ENCODE peak calls at places on chromosome 15, in seven cellular contexts. U, M, F, I, Z, H and A are unnamed samples. For H3K27me3, the result is how much of the 10 kb centered on the place peaks cover.

GRCh38 chr15:89857673-89858072 is 36.1 kb downstream of the AP3S2 start:
- DNase-seq in U (no peak), M (no peak), F (no peak), I (no peak), Z (no peak), H (peak), A (no peak)

GRCh38 chr15:78207110-78207458 is 27.3 kb downstream of the ACSBG1 start:
- DNase-seq in U (no peak), M (no peak), F (no peak), I (no peak), Z (no peak), H (no peak), A (no peak)

GRCh38 chr15:48510976-48511375 is 134.5 kb downstream of the FBN1 start:
- DNase-seq in U (no peak), M (peak), F (no peak), I (no peak), Z (no peak), H (no peak), A (no peak)

GRCh38 chr15:50059883-50060282 is 59.1 kb downstream of the ATP8B4 start:
- DNase-seq in U (no peak), M (no peak), F (no peak), I (no peak), Z (no peak), H (no peak), A (no peak)

GRCh38 chr15:98647026-98647773 is 1.1 kb upstream of the IGF1R start:
- DNase-seq in U (peak), M (peak), F (peak), I (no peak), Z (peak), H (peak), A (peak)

GRCh38 chr15:47206358-47206978 is 510.8 kb upstream of the SEMA6D start:
- DNase-seq in U (no peak), M (no peak), F (no peak), I (no peak), Z (peak), H (no peak), A (no peak)

GRCh38 chr15:55683366-55683765 is 59.6 kb downstream of the PRTG start:
- DNase-seq in U (no peak), M (no peak), F (no peak), I (no peak), Z (no peak), H (no peak), A (no peak)

GRCh38 chr15:60804986-60805949 is 326.3 kb upstream of the ICE2 start:
- DNase-seq in U (peak), M (no peak), F (no peak), I (no peak), Z (no peak), H (no peak), A (no peak)

GRCh38 chr15:50884583-50884982 is 23.9 kb upstream of the AP4E1 start:
- DNase-seq in U (no peak), M (no peak), F (no peak), I (peak), Z (no peak), H (no peak), A (peak)

GRCh38 chr15:59549826-59550225 is 61.8 kb upstream of the GCNT3 start:
- DNase-seq in U (no peak), M (no peak), F (no peak), I (no peak), Z (no peak), H (no peak), A (no peak)

GRCh38 chr15:68410466-68411200 is 21.3 kb downstream of the ITGA11 start:
- DNase-seq in U (no peak), M (no peak), F (peak), I (no peak), Z (no peak), H (no peak), A (no peak)

GRCh38 chr15:48693474-48693873 is 48.0 kb upstream of the FBN1 start:
- DNase-seq in U (no peak), M (no peak), F (no peak), I (no peak), Z (no peak), H (no peak), A (no peak)

GRCh38 chr15:27679621-27680521 is 419.2 kb downstream of the OCA2 start:
- DNase-seq in U (no peak), M (no peak), F (no peak), I (no peak), Z (peak), H (no peak), A (no peak)

DNA sequence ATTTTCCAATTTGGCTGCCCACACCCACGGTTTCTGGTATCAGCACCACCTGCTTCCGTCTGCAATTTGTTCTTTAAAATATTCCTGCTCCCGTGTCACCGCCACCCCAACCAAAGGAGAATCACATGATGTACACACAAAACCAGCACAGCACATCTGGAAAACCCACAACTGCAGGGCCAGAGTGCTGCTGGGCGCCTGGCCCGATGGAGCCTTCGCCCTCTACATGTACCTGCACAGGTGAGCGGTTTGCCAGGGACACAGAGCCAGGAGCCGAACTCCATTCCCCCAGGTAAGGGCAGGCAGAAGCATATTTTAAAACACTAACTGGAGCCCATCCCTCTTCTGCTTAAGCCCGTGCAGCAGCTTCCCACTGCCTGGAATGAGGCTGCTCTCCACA is 75.6 kb downstream of the ADAMTS17 start:
- DNase-seq in U (no peak), M (no peak), F (no peak), I (no peak), Z (no peak), H (no peak), A (no peak)
- H3K27me3 ChIP-seq in U (under half), M (under half), F (under half), I (under half), Z (under half), H (under half), A (under half)

GRCh38 chr15:37098468-37099320 is 1.7 kb downstream of the MEIS2 start:
- DNase-seq in U (peak), M (peak), F (peak), I (no peak), Z (peak), H (peak), A (peak)

GRCh38 chr15:37099321-37100108 is 834 bp downstream of the MEIS2 start:
- DNase-seq in U (peak), M (peak), F (peak), I (no peak), Z (peak), H (peak), A (peak)

GRCh38 chr15:37101634-37102314 is 1.4 kb upstream of the MEIS2 start:
- DNase-seq in U (peak), M (peak), F (peak), I (no peak), Z (peak), H (peak), A (peak)

GRCh38 chr15:37102315-37103021 is 2.1 kb upstream of the MEIS2 start:
- DNase-seq in U (peak), M (peak), F (peak), I (no peak), Z (peak), H (peak), A (peak)

GRCh38 chr15:37100109-37100873 is at the start of gene MEIS2:
- DNase-seq in U (peak), M (peak), F (peak), I (peak), Z (peak), H (peak), A (peak)
- H3K27me3 ChIP-seq in U (under half), M (under half), F (under half), I (under half), Z (half or more), H (under half), A (under half)

GRCh38 chr15:79427781-79428598 is 4.1 kb upstream of the MINAR1 start:
- DNase-seq in U (no peak), M (no peak), F (no peak), I (no peak), Z (no peak), H (no peak), A (no peak)
- H3K27me3 ChIP-seq in U (half or more), M (under half), F (under half), I (under half), Z (half or more), H (under half), A (under half)

GRCh38 chr15:42141795-42142667 is 14.4 kb downstream of the PLA2G4F start:
- DNase-seq in U (no peak), M (peak), F (peak), I (no peak), Z (no peak), H (no peak), A (no peak)
- H3K27me3 ChIP-seq in U (under half), M (under half), F (under half), I (under half), Z (under half), H (under half), A (under half)

DNA sequence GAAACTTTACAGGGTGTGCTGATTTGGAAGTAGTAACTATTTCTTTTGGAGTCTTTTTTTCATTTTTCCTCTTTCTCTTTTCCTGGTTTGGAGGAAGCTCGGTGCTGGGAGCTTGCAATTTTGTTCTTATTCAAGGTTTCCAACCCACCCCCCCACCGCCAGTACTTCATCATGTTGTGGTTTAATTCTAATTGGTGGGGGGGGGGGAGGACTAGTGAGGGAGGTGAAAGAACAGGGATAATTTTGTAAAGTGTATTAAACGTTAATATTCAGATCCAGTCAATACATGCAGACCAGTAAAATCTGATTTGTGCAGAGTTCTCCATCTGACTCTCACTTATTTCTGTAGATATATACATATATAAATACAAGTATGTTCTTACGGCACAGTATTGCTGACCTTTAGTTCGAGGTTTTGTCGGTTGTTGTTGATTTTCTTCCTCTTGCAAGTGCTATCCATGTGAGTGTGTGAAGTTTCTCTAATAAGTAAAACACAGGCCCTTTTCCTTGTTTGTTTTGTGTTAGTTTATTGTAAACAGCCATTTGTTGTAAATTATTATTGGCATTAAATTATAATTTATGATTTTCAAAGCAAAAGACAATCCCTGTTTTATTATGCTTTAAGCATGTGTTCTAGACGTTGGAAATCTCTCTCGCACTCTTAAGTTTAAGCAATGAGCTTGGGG is 9.3 kb downstream of the NR2F2 start:
- DNase-seq in U (no peak), M (no peak), F (no peak), I (no peak), Z (peak), H (no peak), A (no peak)
- H3K27me3 ChIP-seq in U (under half), M (under half), F (under half), I (under half), Z (under half), H (under half), A (under half)

GRCh38 chr15:42050484-42051255 is 29.8 kb upstream of the PLA2G4E start:
- DNase-seq in U (no peak), M (no peak), F (no peak), I (no peak), Z (no peak), H (no peak), A (no peak)

GRCh38 chr15:42053010-42053409 is 32.2 kb upstream of the PLA2G4E start:
- DNase-seq in U (no peak), M (no peak), F (no peak), I (no peak), Z (no peak), H (no peak), A (no peak)

GRCh38 chr15:42056934-42057743 is 36.3 kb upstream of the PLA2G4E start:
- DNase-seq in U (peak), M (no peak), F (no peak), I (no peak), Z (peak), H (peak), A (peak)

GRCh38 chr15:42057744-42058646 is 36.4 kb downstream of the PLA2G4D start:
- DNase-seq in U (no peak), M (no peak), F (no peak), I (no peak), Z (no peak), H (no peak), A (peak)

DNA sequence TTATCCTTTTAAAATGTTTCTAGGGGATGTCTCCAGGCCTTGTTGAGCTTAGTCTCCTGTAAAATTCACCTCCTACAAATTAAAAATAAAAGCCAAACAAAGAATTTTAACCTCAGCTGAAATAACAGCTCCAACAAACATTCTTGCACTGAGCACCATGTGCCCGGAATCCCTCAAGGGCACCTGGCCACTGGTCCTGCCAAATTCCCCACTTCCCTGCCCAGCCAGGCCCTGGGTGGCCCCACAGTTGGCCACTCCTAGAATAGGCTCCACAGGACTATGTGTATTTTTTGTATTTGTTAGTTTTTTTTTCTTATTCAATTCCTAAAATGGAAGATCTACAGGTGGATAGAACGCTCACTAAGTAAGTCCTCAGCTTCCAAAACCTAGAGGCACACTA is 33.1 kb upstream of the PLA2G4E start:
- DNase-seq in U (no peak), M (no peak), F (no peak), I (no peak), Z (no peak), H (no peak), A (no peak)
- H3K27me3 ChIP-seq in U (under half), M (under half), F (under half), I (under half), Z (under half), H (under half), A (under half)